ENCODE peak calls at places on chromosomes 13 and 19, in four cellular contexts. E, H, G and I are unnamed samples.

GRCh38 chr13:50684366-50684765 is 159.1 kb downstream of the DLEU7 start:
- DNase-seq in G (peak), H (no peak), E (no peak), I (no peak)

GRCh38 chr19:17687857-17688784 is at the start of gene UNC13A:
- DNase-seq in E (no peak), G (peak), H (peak), I (no peak)

GRCh38 chr19:51161266-51161665 is 19.2 kb downstream of the SIGLEC7 start:
- DNase-seq in G (no peak), H (no peak), E (no peak), I (no peak)

GRCh38 chr13:79837741-79838450 is 356.9 kb downstream of the NDFIP2 start:
- DNase-seq in H (no peak), E (peak), G (peak), I (peak)

GRCh38 chr13:21673592-21674270 is 2.9 kb downstream of the FGF9 start:
- DNase-seq in G (no peak), E (no peak), H (peak), I (no peak)

GRCh38 chr19:53132231-53132991 is at the start of gene ZNF415:
- DNase-seq in H (peak), E (peak), G (peak), I (no peak)

GRCh38 chr13:73715910-73716257 is 418.3 kb downstream of the KLF12 start:
- DNase-seq in E (no peak), G (no peak), H (no peak), I (no peak)

GRCh38 chr19:3123956-3124355 is 11.9 kb upstream of the GNA15 start:
- DNase-seq in G (no peak), E (no peak), H (no peak), I (no peak)

GRCh38 chr19:14006766-14007562 is 844 bp upstream of the RFX1 start:
- DNase-seq in G (no peak), E (no peak), H (no peak), I (no peak)

GRCh38 chr13:31638577-31638976 is 100.7 kb upstream of the RXFP2 start:
- DNase-seq in H (no peak), G (peak), E (peak), I (peak)

GRCh38 chr19:3024870-3025515 is 4.1 kb downstream of the TLE2 start:
- DNase-seq in H (no peak), E (no peak), G (no peak), I (no peak)

GRCh38 chr19:14363203-14364097 is 17.8 kb upstream of the ADGRE5 start:
- DNase-seq in H (no peak), G (peak), E (no peak), I (peak)

GRCh38 chr19:35404879-35405622 is 34.2 kb downstream of the GPR42 start:
- DNase-seq in E (peak), H (no peak), G (peak), I (peak)

GRCh38 chr19:35044317-35045117 is 3.0 kb downstream of the HPN start:
- DNase-seq in E (no peak), G (peak), H (peak), I (peak)

GRCh38 chr19:2046046-2046907 is 4.8 kb downstream of the MKNK2 start:
- DNase-seq in E (no peak), H (no peak), G (no peak), I (no peak)

GRCh38 chr19:6412111-6412999 is 12.3 kb downstream of the KHSRP start:
- DNase-seq in G (no peak), H (peak), E (no peak), I (no peak)

GRCh38 chr13:48816696-48817095 is 159.0 kb upstream of the FNDC3A start:
- DNase-seq in H (no peak), E (no peak), G (no peak), I (no peak)

GRCh38 chr13:81990652-81991051 is 1649.7 kb upstream of the SPRY2 start:
- DNase-seq in G (no peak), E (no peak), H (no peak), I (no peak)

GRCh38 chr19:10514211-10515145 is 2.8 kb downstream of the S1PR5 start:
- DNase-seq in E (no peak), H (no peak), G (no peak), I (no peak)

GRCh38 chr19:46692918-46693722 is 23.8 kb downstream of the PRKD2 start:
- DNase-seq in E (no peak), G (no peak), H (no peak), I (no peak)

GRCh38 chr19:57664269-57665127 is 4.2 kb upstream of the ZSCAN4 start:
- DNase-seq in H (peak), E (peak), G (peak), I (peak)

GRCh38 chr19:7806876-7807275 is 23.1 kb upstream of the EVI5L start:
- DNase-seq in H (no peak), E (no peak), G (no peak), I (no peak)

GRCh38 chr13:33376212-33376611 is 90.7 kb upstream of the STARD13 start:
- DNase-seq in E (no peak), H (no peak), G (no peak), I (no peak)

GRCh38 chr19:16386619-16387240 is 62.1 kb downstream of the KLF2 start:
- DNase-seq in H (peak), E (no peak), G (peak), I (peak)

GRCh38 chr19:53193534-53194222 is 520 bp upstream of the ZNF665 start:
- DNase-seq in H (no peak), E (no peak), G (no peak), I (no peak)